ENCODE peak calls at places on chromosome 22, in ten cellular contexts. R is psoas muscle, V is tibial artery, F is MM.1S, E is epithelial cell of esophagus, I is lung, U is AG04450, M is right cardiac atrium, W is neural progenitor cell, H is neuronal stem cell. D is an unnamed sample.

GRCh38 chr22:40578171-40578570 is 58.3 kb downstream of the MRTFA start:
- DNase-seq in R (no peak), V (no peak), F (no peak), E (no peak), I (no peak), U (no peak), M (no peak), W (no peak), H (no peak), D (no peak)

GRCh38 chr22:37657590-37658132 is 862 bp upstream of the PDXP start:
- DNase-seq in R (no peak), V (no peak), F (no peak), E (peak; percentile 35), I (no peak), U (no peak), M (no peak), W (peak; percentile 51), H (no peak), D (peak; percentile 60)

GRCh38 chr22:37985050-37985585 is 763 bp upstream of the SOX10 start:
- DNase-seq in R (no peak), V (no peak), F (no peak), E (no peak), I (no peak), U (no peak), M (no peak), W (no peak), H (no peak), D (no peak)

GRCh38 chr22:30206964-30207363 is 39.6 kb downstream of the LIF start:
- DNase-seq in R (no peak), V (peak; percentile 57), F (no peak), E (peak; percentile 92), I (peak; percentile 55), U (peak; percentile 95), M (peak; percentile 44), W (peak; percentile 76), H (peak; percentile 51), D (no peak)

GRCh38 chr22:36311386-36312085 is 58.6 kb downstream of the APOL1 start:
- DNase-seq in R (no peak), V (no peak), F (no peak), E (no peak), I (no peak), U (no peak), M (peak; percentile 29), W (no peak), H (no peak), D (no peak)

GRCh38 chr22:39283312-39284141 is 35.9 kb downstream of the RPL3 start:
- DNase-seq in R (peak; percentile 94), V (peak; percentile 70), F (no peak), E (no peak), I (peak; percentile 59), U (no peak), M (peak; percentile 89), W (no peak), H (no peak), D (no peak)

GRCh38 chr22:29762263-29762662 is 4.5 kb downstream of the ZMAT5 start:
- DNase-seq in R (no peak), V (no peak), F (no peak), E (peak; percentile 63), I (no peak), U (no peak), M (peak; percentile 11), W (no peak), H (no peak), D (no peak)

GRCh38 chr22:46542011-46542985 is 4.9 kb upstream of the CELSR1 start:
- DNase-seq in R (peak; percentile 80), V (peak; percentile 58), F (peak; percentile 73), E (peak; percentile 78), I (peak; percentile 81), U (no peak), M (peak; percentile 85), W (peak; percentile 87), H (peak; percentile 50), D (peak; percentile 77)

GRCh38 chr22:26555478-26555877 is 34.5 kb downstream of the TPST2 start:
- DNase-seq in R (no peak), V (no peak), F (no peak), E (no peak), I (no peak), U (no peak), M (peak; percentile 57), W (no peak), H (no peak), D (no peak)

GRCh38 chr22:21936151-21936778 is 16.4 kb downstream of the PPM1F start:
- DNase-seq in R (peak; percentile 70), V (peak; percentile 60), F (no peak), E (peak; percentile 21), I (peak; percentile 65), U (no peak), M (peak; percentile 77), W (no peak), H (no peak), D (no peak)

GRCh38 chr22:28014141-28015055 is 95.3 kb upstream of the PITPNB start:
- DNase-seq in R (peak; percentile 41), V (no peak), F (no peak), E (no peak), I (no peak), U (no peak), M (peak; percentile 35), W (peak; percentile 83), H (peak; percentile 46), D (no peak)

GRCh38 chr22:19523240-19524169 is 705 bp downstream of the CLDN5 start:
- DNase-seq in R (no peak), V (no peak), F (no peak), E (peak; percentile 49), I (no peak), U (no peak), M (no peak), W (peak; percentile 79), H (peak; percentile 48), D (peak; percentile 17)

GRCh38 chr22:49824936-49825335 is 2.7 kb downstream of the BRD1 start:
- DNase-seq in R (peak; percentile 44), V (no peak), F (no peak), E (no peak), I (no peak), U (no peak), M (no peak), W (no peak), H (no peak), D (no peak)
- H3K4me3 ChIP-seq in R (peak overlapping the region; percentile 71), V (peak overlapping the region; percentile 94), F (no peak overlapping the region), E (no peak overlapping the region), I (no peak overlapping the region), U (no peak overlapping the region), M (no peak overlapping the region), W (no peak overlapping the region), H (peak overlapping the region; percentile 32), D (no peak overlapping the region)

GRCh38 chr22:48629631-48630443 is 1197.8 kb downstream of the BRD1 start:
- DNase-seq in R (no peak), V (no peak), F (no peak), E (no peak), I (no peak), U (no peak), M (peak; percentile 15), W (no peak), H (no peak), D (no peak)
- H3K4me3 ChIP-seq in R (no peak overlapping the region), V (no peak overlapping the region), F (no peak overlapping the region), E (no peak overlapping the region), I (no peak overlapping the region), U (no peak overlapping the region), M (no peak overlapping the region), W (no peak overlapping the region), H (no peak overlapping the region), D (no peak overlapping the region)

DNA sequence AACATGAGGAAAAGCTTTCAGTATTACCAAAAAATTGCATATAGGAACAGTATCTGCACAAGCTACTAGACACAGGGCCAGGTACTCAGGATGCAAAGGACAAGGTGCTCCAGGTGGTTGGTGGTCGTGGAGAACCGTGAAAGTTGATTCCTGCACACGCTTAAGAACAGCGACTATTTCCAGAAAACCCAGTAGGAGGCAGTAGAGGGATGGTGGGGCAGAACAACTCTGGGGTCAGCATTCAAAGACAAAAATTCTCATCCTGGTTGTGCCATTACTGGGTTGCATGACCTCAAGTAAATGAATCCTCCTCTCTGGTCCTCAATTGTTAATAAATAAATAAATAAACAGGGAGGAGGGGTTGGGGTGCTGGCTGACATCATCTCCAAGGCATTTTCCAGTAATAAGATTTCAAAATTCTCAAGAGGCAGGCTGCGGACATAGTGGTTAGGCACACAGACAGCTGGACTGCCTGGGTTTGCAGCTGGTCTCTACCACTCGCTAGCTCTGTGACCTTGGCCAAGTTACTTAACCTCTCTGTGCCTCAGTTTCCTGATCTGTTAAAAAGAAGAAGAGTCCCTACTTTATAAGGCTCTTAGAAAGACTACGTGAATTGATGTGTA is 89.6 kb downstream of the ISX start:
- DNase-seq in R (no peak), V (no peak), F (no peak), E (no peak), I (no peak), U (no peak), M (no peak), W (peak; percentile 22), H (no peak), D (no peak)
- H3K4me3 ChIP-seq in R (no peak overlapping the region), V (no peak overlapping the region), F (no peak overlapping the region), E (no peak overlapping the region), I (no peak overlapping the region), U (no peak overlapping the region), M (no peak overlapping the region), W (no peak overlapping the region), H (no peak overlapping the region), D (no peak overlapping the region)

GRCh38 chr22:24429411-24430365 is 2.3 kb downstream of the ADORA2A start:
- DNase-seq in R (peak; percentile 68), V (peak; percentile 10), F (peak; percentile 84), E (peak; percentile 62), I (no peak), U (no peak), M (peak; percentile 77), W (no peak), H (no peak), D (peak; percentile 65)

GRCh38 chr22:24428751-24429410 is 1.5 kb downstream of the ADORA2A start:
- DNase-seq in R (peak; percentile 18), V (peak; percentile 3), F (peak; percentile 19), E (no peak), I (no peak), U (no peak), M (no peak), W (no peak), H (no peak), D (no peak)

GRCh38 chr22:24426859-24427499 is 420 bp upstream of the ADORA2A start:
- DNase-seq in R (peak; percentile 34), V (no peak), F (no peak), E (no peak), I (no peak), U (no peak), M (peak; percentile 38), W (no peak), H (no peak), D (no peak)

GRCh38 chr22:24426436-24426835 is 963 bp upstream of the ADORA2A start:
- DNase-seq in R (peak; percentile 36), V (no peak), F (no peak), E (no peak), I (no peak), U (no peak), M (peak; percentile 17), W (no peak), H (no peak), D (no peak)

DNA sequence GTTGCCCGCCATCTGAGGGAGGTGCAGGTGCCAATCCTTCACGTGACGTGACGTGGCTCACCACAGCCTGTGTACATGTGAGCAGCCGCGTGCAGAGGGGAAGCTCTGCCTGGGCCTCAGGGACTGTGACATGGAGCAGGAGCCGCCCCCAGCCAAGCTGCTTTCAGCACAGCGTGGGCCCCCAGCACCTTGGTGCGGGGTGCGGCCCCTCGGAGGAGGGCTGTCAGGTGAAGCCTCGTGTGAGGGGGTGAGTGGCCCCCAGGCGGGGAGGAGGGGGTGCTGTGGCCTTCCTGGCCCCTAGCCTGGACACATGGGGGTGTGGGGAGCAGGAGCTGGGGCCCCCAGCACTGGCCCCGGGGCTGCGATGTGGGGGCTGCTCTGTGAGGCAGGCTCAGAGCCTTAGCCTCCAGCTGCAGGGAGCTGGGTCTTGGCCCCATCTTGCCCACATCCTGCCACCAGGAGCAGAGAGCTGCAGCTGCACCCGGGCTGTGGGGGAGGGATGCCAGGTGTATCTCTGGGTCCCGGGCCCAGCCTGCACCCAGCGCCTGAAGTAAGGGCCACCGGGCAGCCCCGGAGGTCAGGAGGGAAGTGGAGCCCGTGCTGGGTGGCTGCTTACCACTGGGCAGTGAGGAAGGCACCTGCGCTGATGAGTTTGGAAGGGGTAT is at the start of gene ADORA2A:
- DNase-seq in R (peak; percentile 54), V (no peak), F (peak; percentile 91), E (no peak), I (no peak), U (no peak), M (peak; percentile 71), W (no peak), H (no peak), D (peak; percentile 88)
- H3K4me3 ChIP-seq in R (no peak within 1 kb of the TSS), V (no peak within 1 kb of the TSS), F (peak within 1 kb of the TSS; percentile 79), E (no peak within 1 kb of the TSS), I (no peak within 1 kb of the TSS), U (no peak within 1 kb of the TSS), M (no peak within 1 kb of the TSS), W (no peak within 1 kb of the TSS), H (no peak within 1 kb of the TSS), D (peak within 1 kb of the TSS; percentile 83)

D was measured in GM12865.